ENCODE peak calls at places on chromosomes 1 and 21, in four cellular contexts. One of them, this sample, is unnamed.

GRCh38 chr1:179293340-179294327 is at the start of gene SOAT1:
- DNase-seq in omental fat pad: peak
- DNase-seq in fibroblast of villous mesenchyme: peak
- DNase-seq in upper lobe of right lung: peak
- DNase-seq in this sample: peak

GRCh38 chr1:172883844-172884243 is 166.9 kb downstream of the TNFSF18 start:
- DNase-seq in fibroblast of villous mesenchyme: no peak
- DNase-seq in upper lobe of right lung: no peak
- DNase-seq in omental fat pad: no peak
- DNase-seq in this sample: no peak

GRCh38 chr1:156750191-156750931 is 1.1 kb downstream of the HDGF start:
- DNase-seq in fibroblast of villous mesenchyme: no peak
- DNase-seq in upper lobe of right lung: peak
- DNase-seq in omental fat pad: peak
- DNase-seq in this sample: no peak

GRCh38 chr1:17768651-17769241 is 13.6 kb downstream of the ACTL8 start:
- DNase-seq in omental fat pad: no peak
- DNase-seq in upper lobe of right lung: no peak
- DNase-seq in fibroblast of villous mesenchyme: peak
- DNase-seq in this sample: no peak

GRCh38 chr1:235525314-235525713 is 21.1 kb upstream of the B3GALNT2 start:
- DNase-seq in fibroblast of villous mesenchyme: no peak
- DNase-seq in omental fat pad: no peak
- DNase-seq in upper lobe of right lung: no peak
- DNase-seq in this sample: no peak

GRCh38 chr1:41840592-41841246 is 78.0 kb downstream of the HIVEP3 start:
- DNase-seq in omental fat pad: no peak
- DNase-seq in fibroblast of villous mesenchyme: no peak
- DNase-seq in upper lobe of right lung: no peak
- DNase-seq in this sample: no peak

GRCh38 chr1:29629814-29630516 is 393.6 kb downstream of the PTPRU start:
- DNase-seq in upper lobe of right lung: no peak
- DNase-seq in omental fat pad: no peak
- DNase-seq in fibroblast of villous mesenchyme: no peak
- DNase-seq in this sample: no peak

GRCh38 chr1:245797592-245798366 is 643.0 kb downstream of the KIF26B start:
- DNase-seq in fibroblast of villous mesenchyme: no peak
- DNase-seq in upper lobe of right lung: no peak
- DNase-seq in omental fat pad: no peak
- DNase-seq in this sample: no peak

GRCh38 chr1:8598060-8598724 is 219.2 kb downstream of the RERE start:
- DNase-seq in fibroblast of villous mesenchyme: peak
- DNase-seq in upper lobe of right lung: no peak
- DNase-seq in omental fat pad: no peak
- DNase-seq in this sample: no peak

GRCh38 chr1:56125316-56125715 is 454.0 kb downstream of the PLPP3 start:
- DNase-seq in fibroblast of villous mesenchyme: no peak
- DNase-seq in omental fat pad: no peak
- DNase-seq in upper lobe of right lung: no peak
- DNase-seq in this sample: no peak

GRCh38 chr1:30087465-30087864 is 635.9 kb downstream of the MATN1 start:
- DNase-seq in upper lobe of right lung: no peak
- DNase-seq in omental fat pad: no peak
- DNase-seq in fibroblast of villous mesenchyme: no peak
- DNase-seq in this sample: no peak

GRCh38 chr1:20867847-20868246 is 80.7 kb upstream of the HP1BP3 start:
- DNase-seq in fibroblast of villous mesenchyme: no peak
- DNase-seq in omental fat pad: no peak
- DNase-seq in upper lobe of right lung: no peak
- DNase-seq in this sample: no peak

GRCh38 chr21:41258617-41259016 is 58.0 kb upstream of the FAM3B start:
- DNase-seq in omental fat pad: no peak
- DNase-seq in upper lobe of right lung: no peak
- DNase-seq in fibroblast of villous mesenchyme: no peak
- DNase-seq in this sample: no peak

GRCh38 chr1:13911697-13912619 is 212.0 kb downstream of the PRDM2 start:
- DNase-seq in upper lobe of right lung: no peak
- DNase-seq in fibroblast of villous mesenchyme: no peak
- DNase-seq in omental fat pad: no peak
- DNase-seq in this sample: no peak

GRCh38 chr21:36654796-36655325 is 44.1 kb upstream of the SIM2 start:
- DNase-seq in upper lobe of right lung: no peak
- DNase-seq in omental fat pad: no peak
- DNase-seq in fibroblast of villous mesenchyme: no peak
- DNase-seq in this sample: no peak

GRCh38 chr1:156498447-156499193 is 2.0 kb downstream of the MEF2D start:
- DNase-seq in fibroblast of villous mesenchyme: peak
- DNase-seq in upper lobe of right lung: peak
- DNase-seq in omental fat pad: no peak
- DNase-seq in this sample: no peak

GRCh38 chr1:53899206-53899628 is 5.2 kb downstream of the DIO1 start:
- DNase-seq in fibroblast of villous mesenchyme: peak
- DNase-seq in upper lobe of right lung: no peak
- DNase-seq in omental fat pad: no peak
- DNase-seq in this sample: no peak

GRCh38 chr1:221543529-221544120 is 198.3 kb downstream of the DUSP10 start:
- DNase-seq in upper lobe of right lung: no peak
- DNase-seq in omental fat pad: no peak
- DNase-seq in fibroblast of villous mesenchyme: peak
- DNase-seq in this sample: no peak

GRCh38 chr1:161196111-161196510 is 2.7 kb downstream of the ADAMTS4 start:
- DNase-seq in omental fat pad: no peak
- DNase-seq in fibroblast of villous mesenchyme: no peak
- DNase-seq in upper lobe of right lung: no peak
- DNase-seq in this sample: no peak

GRCh38 chr1:180527270-180527669 is 24.9 kb upstream of the ACBD6 start:
- DNase-seq in fibroblast of villous mesenchyme: no peak
- DNase-seq in upper lobe of right lung: no peak
- DNase-seq in omental fat pad: no peak
- DNase-seq in this sample: no peak

GRCh38 chr1:171754381-171754705 is 12.5 kb upstream of the VAMP4 start:
- DNase-seq in fibroblast of villous mesenchyme: peak
- DNase-seq in omental fat pad: no peak
- DNase-seq in upper lobe of right lung: no peak
- DNase-seq in this sample: no peak

GRCh38 chr1:220544901-220545303 is 17.0 kb downstream of the MARK1 start:
- DNase-seq in omental fat pad: no peak
- DNase-seq in fibroblast of villous mesenchyme: peak
- DNase-seq in upper lobe of right lung: no peak
- DNase-seq in this sample: no peak

GRCh38 chr1:226949401-226949800 is 9.3 kb downstream of the COQ8A start:
- DNase-seq in omental fat pad: no peak
- DNase-seq in fibroblast of villous mesenchyme: no peak
- DNase-seq in upper lobe of right lung: no peak
- DNase-seq in this sample: no peak

GRCh38 chr21:32474179-32475059 is 61.9 kb downstream of the EVA1C start:
- DNase-seq in omental fat pad: no peak
- DNase-seq in upper lobe of right lung: peak
- DNase-seq in fibroblast of villous mesenchyme: no peak
- DNase-seq in this sample: no peak

GRCh38 chr1:197909346-197909745 is 6.9 kb downstream of the C1orf53 start:
- DNase-seq in omental fat pad: no peak
- DNase-seq in upper lobe of right lung: no peak
- DNase-seq in fibroblast of villous mesenchyme: no peak
- DNase-seq in this sample: peak

GRCh38 chr1:244603498-244603897 is 49.4 kb upstream of the DESI2 start:
- DNase-seq in omental fat pad: no peak
- DNase-seq in fibroblast of villous mesenchyme: peak
- DNase-seq in upper lobe of right lung: no peak
- DNase-seq in this sample: no peak

GRCh38 chr1:9700340-9700739 is 48.8 kb downstream of the PIK3CD start:
- DNase-seq in fibroblast of villous mesenchyme: peak
- DNase-seq in omental fat pad: no peak
- DNase-seq in upper lobe of right lung: no peak
- DNase-seq in this sample: no peak

GRCh38 chr1:78469561-78469960 is 21.2 kb upstream of the PTGFR start:
- DNase-seq in omental fat pad: no peak
- DNase-seq in fibroblast of villous mesenchyme: no peak
- DNase-seq in upper lobe of right lung: no peak
- DNase-seq in this sample: no peak

GRCh38 chr21:29332461-29333354 is 34.0 kb downstream of the BACH1 start:
- DNase-seq in upper lobe of right lung: no peak
- DNase-seq in omental fat pad: no peak
- DNase-seq in fibroblast of villous mesenchyme: peak
- DNase-seq in this sample: no peak

GRCh38 chr1:184152944-184153343 is 101.4 kb downstream of the TSEN15 start:
- DNase-seq in omental fat pad: no peak
- DNase-seq in fibroblast of villous mesenchyme: no peak
- DNase-seq in upper lobe of right lung: no peak
- DNase-seq in this sample: no peak

GRCh38 chr1:214586621-214587020 is 16.4 kb upstream of the CENPF start:
- DNase-seq in omental fat pad: no peak
- DNase-seq in upper lobe of right lung: no peak
- DNase-seq in fibroblast of villous mesenchyme: no peak
- DNase-seq in this sample: no peak

GRCh38 chr1:194076646-194077045 is 890.2 kb upstream of the B3GALT2 start:
- DNase-seq in omental fat pad: no peak
- DNase-seq in upper lobe of right lung: no peak
- DNase-seq in fibroblast of villous mesenchyme: no peak
- DNase-seq in this sample: no peak

DNA sequence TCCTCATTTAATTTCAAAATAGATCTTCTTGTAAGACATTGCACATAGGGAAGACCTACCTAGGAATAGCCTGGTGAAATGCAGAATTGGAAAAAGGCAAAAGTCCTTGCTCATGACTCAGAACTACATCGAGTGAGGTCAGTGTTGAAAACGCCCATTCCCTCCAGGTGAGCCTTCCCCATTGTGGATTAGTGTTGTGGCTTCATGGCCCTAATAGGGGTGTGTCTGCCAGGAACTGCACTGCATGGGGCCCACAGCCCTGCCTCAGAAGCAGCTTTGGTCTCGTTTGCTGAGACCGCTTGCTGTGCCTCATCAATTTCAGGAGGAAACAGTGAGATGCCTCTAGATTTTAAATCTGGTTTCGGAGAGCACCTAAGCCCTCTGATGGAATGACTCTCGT is 17.0 kb downstream of the TFF3 start:
- DNase-seq in upper lobe of right lung: no peak
- DNase-seq in fibroblast of villous mesenchyme: no peak
- DNase-seq in omental fat pad: no peak
- DNase-seq in this sample: no peak
- TF ChIP-seq CTCF in upper lobe of right lung: no peak
- TF ChIP-seq CTCF in fibroblast of villous mesenchyme: no peak
- TF ChIP-seq CTCF in omental fat pad: no peak
- TF ChIP-seq CTCF in this sample: no peak

GRCh38 chr21:42679319-42679981 is 26.0 kb downstream of the PDE9A start:
- DNase-seq in upper lobe of right lung: no peak
- DNase-seq in omental fat pad: no peak
- DNase-seq in fibroblast of villous mesenchyme: no peak
- DNase-seq in this sample: no peak
- TF ChIP-seq CTCF in upper lobe of right lung: no peak
- TF ChIP-seq CTCF in omental fat pad: no peak
- TF ChIP-seq CTCF in fibroblast of villous mesenchyme: no peak
- TF ChIP-seq CTCF in this sample: no peak

DNA sequence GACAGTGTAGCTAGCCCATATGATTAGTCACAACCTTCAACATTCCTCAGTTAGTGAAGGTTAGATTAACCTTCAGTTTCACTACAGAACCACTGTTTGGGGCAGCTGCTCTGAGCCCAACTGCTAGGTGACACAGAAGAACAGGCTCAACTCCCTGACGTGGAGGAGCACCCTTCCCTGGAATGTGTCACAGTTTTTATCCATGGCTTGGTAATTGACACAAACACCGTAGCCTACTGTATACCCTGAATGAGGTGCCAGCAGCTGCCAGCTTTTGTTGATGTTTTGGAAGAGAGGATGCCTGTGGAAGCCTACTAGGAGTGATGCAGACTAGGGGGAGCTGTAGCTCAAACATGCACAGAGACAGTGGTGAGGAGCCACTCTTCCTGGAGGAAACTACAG is 56.6 kb upstream of the CR2 start:
- DNase-seq in omental fat pad: no peak
- DNase-seq in upper lobe of right lung: no peak
- DNase-seq in fibroblast of villous mesenchyme: no peak
- DNase-seq in this sample: no peak
- TF ChIP-seq CTCF in omental fat pad: no peak
- TF ChIP-seq CTCF in upper lobe of right lung: no peak
- TF ChIP-seq CTCF in fibroblast of villous mesenchyme: peak
- TF ChIP-seq CTCF in this sample: no peak

GRCh38 chr1:192123212-192123611 is 35.0 kb upstream of the RGS18 start:
- DNase-seq in upper lobe of right lung: no peak
- DNase-seq in omental fat pad: no peak
- DNase-seq in fibroblast of villous mesenchyme: no peak
- DNase-seq in this sample: no peak
- TF ChIP-seq CTCF in upper lobe of right lung: no peak
- TF ChIP-seq CTCF in omental fat pad: no peak
- TF ChIP-seq CTCF in fibroblast of villous mesenchyme: no peak
- TF ChIP-seq CTCF in this sample: no peak

GRCh38 chr1:3069491-3070303 is 694 bp downstream of the PRDM16 start:
- DNase-seq in fibroblast of villous mesenchyme: peak
- DNase-seq in omental fat pad: no peak
- DNase-seq in upper lobe of right lung: peak
- DNase-seq in this sample: no peak
- TF ChIP-seq CTCF in fibroblast of villous mesenchyme: peak
- TF ChIP-seq CTCF in omental fat pad: no peak
- TF ChIP-seq CTCF in upper lobe of right lung: peak
- TF ChIP-seq CTCF in this sample: no peak

DNA sequence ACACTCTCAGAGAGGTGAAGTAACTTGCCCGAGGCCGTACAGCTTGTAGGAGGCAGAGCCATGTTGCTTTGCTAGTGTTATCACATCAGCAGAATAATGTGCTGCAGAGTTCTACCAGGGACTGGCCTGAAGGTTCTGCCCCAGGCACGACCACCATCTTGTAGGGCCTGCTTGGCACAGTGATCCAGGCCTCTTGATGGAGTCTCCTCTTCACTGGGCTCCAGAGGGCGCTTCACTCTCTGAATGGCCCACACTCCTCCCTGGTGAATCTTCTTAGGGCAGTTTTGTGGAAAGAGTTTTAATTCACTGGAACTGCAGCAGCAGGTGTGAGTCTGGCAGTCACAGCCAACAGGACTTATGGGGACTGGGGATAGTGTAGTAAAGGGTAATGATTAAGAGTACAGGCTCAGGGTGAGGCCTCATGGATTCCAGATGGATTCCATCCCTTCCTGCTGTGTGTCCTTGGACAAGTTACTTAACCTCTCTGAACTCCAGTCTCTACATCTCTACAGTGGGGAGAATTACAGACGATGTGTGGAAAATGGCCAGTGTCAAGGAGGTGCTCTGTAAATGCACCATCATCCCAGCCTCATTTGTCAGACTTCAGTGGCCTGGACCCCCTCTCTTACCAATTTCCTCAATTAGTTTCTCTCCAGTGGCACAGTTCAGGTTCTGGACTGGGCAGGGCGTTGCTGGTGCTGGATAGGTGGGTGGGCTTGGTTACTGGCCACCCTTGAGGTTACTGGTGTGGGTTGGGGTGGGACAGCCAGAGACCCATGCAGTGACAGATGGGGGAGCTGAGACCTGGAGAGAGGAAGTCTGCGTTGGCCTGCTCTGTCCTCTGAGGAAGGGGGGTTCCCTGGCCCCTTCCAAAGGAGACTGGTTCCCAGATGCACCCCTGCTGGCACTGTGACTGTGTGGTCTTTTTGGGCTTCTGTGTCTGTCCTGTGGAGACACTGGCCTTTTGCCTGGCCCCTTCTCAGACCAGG is 45.9 kb upstream of the CSF3R start:
- DNase-seq in upper lobe of right lung: no peak
- DNase-seq in omental fat pad: no peak
- DNase-seq in fibroblast of villous mesenchyme: no peak
- DNase-seq in this sample: no peak
- TF ChIP-seq CTCF in upper lobe of right lung: no peak
- TF ChIP-seq CTCF in omental fat pad: no peak
- TF ChIP-seq CTCF in fibroblast of villous mesenchyme: no peak
- TF ChIP-seq CTCF in this sample: no peak

This sample was measured in activated B cell treated with CpG ODN at 0.5 μM for 24 hours.